ENCODE peak calls at places on chromosomes 1 and 21, in five cellular contexts. S is PC-3, N is IMR-90, A is body of pancreas, F is suprapubic skin. E is an unnamed sample.

GRCh38 chr1:61268546-61269243 is 186.3 kb downstream of the NFIA start:
- DNase-seq in S (no peak), F (no peak), N (no peak), A (no peak), E (no peak)

GRCh38 chr1:35454616-35455015 is 102.6 kb downstream of the KIAA0319L start:
- DNase-seq in N (peak), S (peak), A (peak), F (no peak), E (peak)

GRCh38 chr1:183080406-183080805 is 57.2 kb downstream of the LAMC1 start:
- DNase-seq in F (no peak), A (no peak), N (peak), S (peak), E (no peak)

GRCh38 chr1:238658766-238659165 is 727.6 kb upstream of the CHRM3 start:
- DNase-seq in A (no peak), S (peak), F (no peak), N (peak), E (peak)

GRCh38 chr1:15799004-15799867 is 8.2 kb downstream of the UQCRHL start:
- DNase-seq in S (peak), A (peak), F (peak), N (peak), E (peak)

GRCh38 chr1:23424171-23424959 is at the start of gene TCEA3:
- DNase-seq in S (peak), A (peak), N (no peak), F (no peak), E (no peak)

GRCh38 chr21:29477941-29478340 is 179.2 kb downstream of the BACH1 start:
- DNase-seq in A (no peak), S (peak), F (no peak), N (peak), E (peak)

GRCh38 chr1:40773748-40774265 is 9.8 kb upstream of the KCNQ4 start:
- DNase-seq in N (no peak), A (no peak), S (no peak), F (no peak), E (no peak)

GRCh38 chr1:229127301-229127700 is 143.6 kb upstream of the RAB4A start:
- DNase-seq in A (no peak), N (peak), S (no peak), F (no peak), E (peak)

GRCh38 chr1:86988835-86989234 is 74.4 kb downstream of the HS2ST1 start:
- DNase-seq in N (no peak), F (no peak), A (no peak), S (no peak), E (no peak)

GRCh38 chr21:42110691-42111469 is 39.8 kb downstream of the UMODL1 start:
- DNase-seq in A (no peak), N (no peak), F (no peak), S (no peak), E (no peak)

GRCh38 chr1:58011978-58012377 is 534.5 kb downstream of the OMA1 start:
- DNase-seq in S (no peak), N (peak), F (no peak), A (no peak), E (no peak)

GRCh38 chr1:209248649-209249279 is 334.8 kb upstream of the CAMK1G start:
- DNase-seq in A (peak), F (no peak), N (peak), S (peak), E (peak)

GRCh38 chr1:86965012-86965826 is 50.8 kb downstream of the HS2ST1 start:
- DNase-seq in F (no peak), S (peak), A (peak), N (peak), E (peak)

GRCh38 chr1:209411491-209411929 is 172.0 kb upstream of the CAMK1G start:
- DNase-seq in S (no peak), F (no peak), N (peak), A (peak), E (peak)

GRCh38 chr1:91787946-91788345 is 98.0 kb downstream of the TGFBR3 start:
- DNase-seq in N (no peak), F (no peak), A (no peak), S (no peak), E (no peak)

GRCh38 chr1:185305419-185305818 is 11.6 kb downstream of the IVNS1ABP start:
- DNase-seq in F (no peak), N (no peak), A (no peak), S (no peak), E (no peak)

GRCh38 chr1:208929575-208929974 is 653.9 kb upstream of the CAMK1G start:
- DNase-seq in A (no peak), N (no peak), S (peak), F (no peak), E (no peak)

GRCh38 chr1:56034847-56035483 is 544.4 kb downstream of the PLPP3 start:
- DNase-seq in F (no peak), N (no peak), A (no peak), S (no peak), E (no peak)

GRCh38 chr1:111971396-111971795 is 18.1 kb downstream of the KCND3 start:
- DNase-seq in A (no peak), N (no peak), S (no peak), F (no peak), E (no peak)

GRCh38 chr1:36160949-36161485 is 5.1 kb downstream of the MAP7D1 start:
- DNase-seq in S (peak), N (peak), F (no peak), A (peak), E (peak)

GRCh38 chr1:22747021-22747734 is 36.5 kb downstream of the EPHB2 start:
- DNase-seq in S (peak), N (peak), A (no peak), F (no peak), E (peak)

GRCh38 chr1:145994391-145995120 is 1.8 kb downstream of the TXNIP start:
- DNase-seq in N (no peak), S (no peak), F (peak), A (no peak), E (no peak)

GRCh38 chr21:37660709-37661108 is 255.5 kb downstream of the KCNJ6 start:
- DNase-seq in N (no peak), A (no peak), S (no peak), F (no peak), E (no peak)

GRCh38 chr1:155079487-155080249 is 1.0 kb downstream of the EFNA3 start:
- DNase-seq in A (no peak), S (no peak), F (peak), N (no peak), E (no peak)

DNA sequence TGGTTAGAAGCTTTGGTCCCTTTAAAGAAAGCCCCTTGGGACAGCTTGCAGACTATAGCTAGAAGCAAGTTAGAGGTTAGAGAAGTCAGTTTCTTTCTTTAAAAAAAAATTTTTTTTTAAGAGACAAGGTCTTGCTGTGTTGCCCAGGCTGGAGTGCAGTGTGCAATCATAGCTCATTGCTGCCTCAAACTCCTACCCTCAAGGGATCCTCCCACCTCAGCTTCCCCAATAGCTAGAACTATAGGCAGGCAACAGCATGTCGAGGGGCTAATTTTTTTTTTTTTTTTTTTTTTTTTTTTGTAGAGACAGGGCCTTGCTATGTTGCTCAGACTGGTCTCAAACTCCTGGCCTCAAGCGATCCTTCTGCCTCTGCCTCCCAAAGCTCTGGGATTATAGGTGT is 44.2 kb upstream of the ZNF326 start:
- DNase-seq in S (no peak), N (no peak), F (no peak), A (no peak), E (no peak)
- H3K27ac ChIP-seq in S (no peak), N (no peak), F (no peak), A (no peak), E (no peak)

GRCh38 chr1:27108588-27108987 is 46.3 kb downstream of the SLC9A1 start:
- DNase-seq in S (no peak), A (no peak), F (no peak), N (no peak), E (no peak)

GRCh38 chr1:27106561-27107323 is 48.2 kb downstream of the SLC9A1 start:
- DNase-seq in F (no peak), N (no peak), S (no peak), A (no peak), E (no peak)

GRCh38 chr1:27111771-27112573 is 43.0 kb downstream of the SLC9A1 start:
- DNase-seq in F (peak), N (peak), S (peak), A (peak), E (peak)

GRCh38 chr1:27105018-27105417 is 49.9 kb downstream of the SLC9A1 start:
- DNase-seq in A (no peak), S (no peak), F (no peak), N (no peak), E (no peak)

GRCh38 chr1:27109103-27109822 is 45.7 kb downstream of the SLC9A1 start:
- DNase-seq in S (peak), A (no peak), N (no peak), F (no peak), E (no peak)
- TF ChIP-seq CTCF in S (peak), A (no peak), N (peak), F (no peak), E (peak)

GRCh38 chr1:39142394-39143060 is 62.0 kb upstream of the MACF1 start:
- DNase-seq in F (peak), S (peak), A (peak), N (no peak), E (no peak)

GRCh38 chr1:39134768-39135333 is 69.6 kb upstream of the MACF1 start:
- DNase-seq in N (no peak), S (no peak), F (no peak), A (no peak), E (no peak)

GRCh38 chr1:39136635-39137034 is 67.9 kb upstream of the MACF1 start:
- DNase-seq in S (peak), N (no peak), F (no peak), A (no peak), E (no peak)

GRCh38 chr1:39141925-39142324 is 62.6 kb upstream of the MACF1 start:
- DNase-seq in F (no peak), A (no peak), S (no peak), N (peak), E (no peak)

GRCh38 chr1:39139723-39140360 is 64.7 kb upstream of the MACF1 start:
- DNase-seq in S (no peak), A (no peak), N (no peak), F (no peak), E (no peak)
- H3K27ac ChIP-seq in S (no peak), A (no peak), N (no peak), F (no peak), E (no peak)

GRCh38 chr1:29197590-29197924 is 15.9 kb upstream of the SRSF4 start:
- DNase-seq in N (peak), S (peak), F (no peak), A (peak), E (peak)
- TF ChIP-seq CTCF in N (peak), S (peak), F (peak), A (peak), E (peak)

GRCh38 chr1:162732566-162733335 is 57.8 kb upstream of the HSD17B7 start:
- DNase-seq in S (no peak), F (no peak), N (no peak), A (peak), E (no peak)
- H3K27ac ChIP-seq in S (no peak), F (peak), N (peak), A (peak), E (no peak)

DNA sequence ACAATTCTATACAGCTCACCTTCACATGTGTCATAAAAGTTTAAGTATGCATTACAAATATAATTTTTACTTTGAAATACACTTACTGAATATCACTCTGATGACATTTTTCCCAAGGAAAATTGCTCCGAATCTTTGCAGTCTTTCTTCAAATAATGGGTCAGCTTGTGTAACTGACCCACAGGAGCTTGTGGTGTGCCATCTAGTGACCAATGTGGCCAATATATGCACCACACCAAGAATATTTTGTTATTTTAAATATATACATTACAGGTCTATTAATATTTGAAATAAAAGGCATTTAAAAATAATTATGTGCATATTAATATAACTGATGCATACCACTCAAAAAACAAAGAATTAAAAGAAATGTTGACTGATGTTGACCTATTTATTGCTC is 271.4 kb downstream of the TBX15 start:
- DNase-seq in S (peak), N (no peak), A (peak), F (no peak), E (no peak)
- TF ChIP-seq CTCF in S (peak), N (peak), A (peak), F (no peak), E (no peak)